ENCODE peak calls at places on chromosomes 2 and 18, in six cellular contexts. P is K562; B is Peyer's patch; X is heart right ventricle; L is CD8-positive, alpha-beta T cell; U is GM23248. G is an unnamed sample.

GRCh38 chr2:143030127-143030526 is 99.1 kb upstream of the ARHGAP15 start:
- DNase-seq in B (no peak), X (no peak), L (no peak), P (no peak), U (no peak), G (no peak)

GRCh38 chr2:242060212-242060835 is 190.8 kb downstream of the RTP5 start:
- DNase-seq in U (peak; percentile 92), B (no peak), X (no peak), P (no peak), L (no peak), G (no peak)

GRCh38 chr2:241314181-241314932 is 1.1 kb downstream of the HDLBP start:
- DNase-seq in U (peak; percentile 76), X (no peak), B (no peak), P (no peak), L (no peak), G (no peak)

GRCh38 chr2:5035134-5035533 is 657.0 kb upstream of the SOX11 start:
- DNase-seq in L (no peak), U (no peak), X (no peak), B (no peak), P (no peak), G (no peak)

GRCh38 chr2:207734636-207735512 is 23.4 kb downstream of the CCNYL1 start:
- DNase-seq in X (no peak), B (no peak), L (no peak), U (no peak), P (no peak), G (peak; percentile 47)

GRCh38 chr2:199982444-199982843 is 27.1 kb downstream of the MAIP1 start:
- DNase-seq in P (no peak), L (no peak), X (no peak), B (no peak), U (no peak), G (no peak)

GRCh38 chr2:31980674-31981356 is 30.0 kb downstream of the MEMO1 start:
- DNase-seq in P (no peak), X (no peak), L (no peak), B (no peak), U (peak; percentile 35), G (no peak)

GRCh38 chr2:119387381-119388129 is 20.8 kb downstream of the DBI start:
- DNase-seq in L (no peak), U (peak; percentile 87), B (no peak), X (peak; percentile 74), P (peak; percentile 28), G (peak; percentile 47)

GRCh38 chr2:107160831-107161230 is 274.9 kb upstream of the ST6GAL2 start:
- DNase-seq in L (no peak), X (no peak), P (no peak), U (no peak), B (no peak), G (no peak)

GRCh38 chr2:17853799-17854198 is 24.7 kb upstream of the KCNS3 start:
- DNase-seq in X (no peak), L (no peak), B (no peak), U (no peak), P (no peak), G (no peak)

GRCh38 chr2:201040867-201041628 is 30.4 kb downstream of the HYCC2 start:
- DNase-seq in B (no peak), U (no peak), P (no peak), L (no peak), X (no peak), G (no peak)

GRCh38 chr2:172998547-172998946 is 77.1 kb upstream of the MAP3K20 start:
- DNase-seq in U (peak; percentile 19), L (no peak), X (no peak), P (no peak), B (no peak), G (no peak)

GRCh38 chr18:70454705-70455322 is 166.0 kb downstream of the SOCS6 start:
- DNase-seq in U (peak; percentile 85), B (no peak), X (peak; percentile 31), P (peak; percentile 46), L (no peak), G (peak; percentile 59)

GRCh38 chr2:105798595-105798994 is 53.9 kb downstream of the NCK2 start:
- DNase-seq in B (peak; percentile 57), L (no peak), X (no peak), U (no peak), P (no peak), G (no peak)

GRCh38 chr18:74204543-74205152 is 56.3 kb downstream of the TIMM21 start:
- DNase-seq in U (peak; percentile 43), B (no peak), P (no peak), X (no peak), L (no peak), G (no peak)

GRCh38 chr2:73772819-73773218 is 7.1 kb downstream of the DUSP11 start:
- DNase-seq in U (no peak), P (no peak), L (no peak), X (no peak), B (no peak), G (no peak)

GRCh38 chr2:133086176-133086575 is 416.2 kb upstream of the LYPD1 start:
- DNase-seq in L (no peak), B (no peak), X (no peak), P (no peak), U (no peak), G (no peak)

GRCh38 chr2:72780483-72780882 is 45.4 kb downstream of the EXOC6B start:
- DNase-seq in U (peak; percentile 33), P (no peak), B (no peak), X (peak; percentile 45), L (no peak), G (no peak)

GRCh38 chr2:181444654-181445053 is 12.5 kb upstream of the ITGA4 start:
- DNase-seq in B (no peak), X (no peak), P (no peak), U (no peak), L (no peak), G (no peak)

GRCh38 chr18:62144338-62144737 is 42.5 kb downstream of the PIGN start:
- DNase-seq in U (no peak), X (no peak), L (no peak), B (no peak), P (no peak), G (no peak)

GRCh38 chr2:137607722-137608121 is 356.6 kb upstream of the HNMT start:
- DNase-seq in X (no peak), L (no peak), B (no peak), U (no peak), P (no peak), G (no peak)

GRCh38 chr2:229154381-229154780 is 116.7 kb downstream of the PID1 start:
- DNase-seq in X (no peak), P (no peak), U (peak; percentile 22), L (no peak), B (no peak), G (no peak)

GRCh38 chr2:2324119-2324518 is 7.0 kb downstream of the MYT1L start:
- DNase-seq in L (no peak), U (no peak), X (no peak), B (no peak), P (no peak), G (no peak)

GRCh38 chr2:100520224-100520623 is 42.6 kb upstream of the PDCL3 start:
- DNase-seq in U (peak; percentile 17), B (no peak), P (no peak), L (no peak), X (no peak), G (no peak)

GRCh38 chr2:18987592-18988073 is 370.8 kb downstream of the OSR1 start:
- DNase-seq in U (peak; percentile 95), L (no peak), B (peak; percentile 17), P (no peak), X (peak; percentile 81), G (peak; percentile 69)

GRCh38 chr2:84493494-84493893 is 22.8 kb upstream of the DNAH6 start:
- DNase-seq in B (no peak), X (no peak), L (no peak), U (peak; percentile 96), P (no peak), G (no peak)
- H3K4me3 ChIP-seq in B (no peak overlapping the region), X (no peak overlapping the region), L (no peak overlapping the region), U (peak overlapping the region; percentile 39), P (no peak overlapping the region), G (no peak overlapping the region)

DNA sequence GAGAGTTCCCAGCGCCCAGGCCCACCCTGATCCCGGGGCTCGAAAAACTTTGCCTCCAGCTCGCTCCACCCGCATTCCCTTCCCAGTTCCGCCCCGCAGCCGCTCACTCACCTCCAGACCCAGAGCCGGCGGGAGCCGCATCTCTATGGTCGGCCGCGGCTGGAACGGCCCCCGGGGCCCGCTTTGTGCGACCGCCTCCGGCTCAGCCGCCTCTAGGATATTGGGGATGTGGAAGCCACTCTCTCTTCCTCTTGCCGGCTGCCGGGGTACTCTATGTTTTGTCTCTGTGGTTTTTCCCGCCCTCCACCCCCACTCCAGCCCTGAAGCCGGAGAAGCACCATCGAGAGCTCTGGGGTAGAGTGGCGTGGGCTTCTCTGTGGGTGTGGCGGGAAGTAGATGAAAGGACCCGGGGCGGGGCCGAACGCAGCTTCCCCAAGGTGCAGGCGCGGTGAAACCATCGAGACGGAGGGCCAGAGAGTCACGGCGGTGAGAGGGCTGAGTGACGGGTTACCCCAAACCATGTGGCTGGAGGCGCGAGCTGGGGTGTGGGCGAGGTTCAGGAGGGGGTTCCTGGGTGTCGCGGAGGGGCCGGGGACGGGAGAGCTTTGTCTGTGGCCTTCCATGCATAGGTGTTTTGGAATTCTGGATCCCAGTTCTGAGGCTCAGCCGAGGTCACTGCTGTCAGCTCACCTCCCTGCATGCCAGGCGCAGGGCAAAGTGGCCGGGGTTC is at the start of the genes BCS1L and ZNF142:
- DNase-seq in X (peak; percentile 96), B (peak; percentile 95), L (peak; percentile 87), U (peak; percentile 87), P (peak; percentile 87), G (peak; percentile 98)
- H3K4me3 ChIP-seq in X (peak within 1 kb of the TSS; percentile 92), B (peak within 1 kb of the TSS; percentile 94), L (peak within 1 kb of the TSS; percentile 95), U (peak within 1 kb of the TSS; percentile 89), P (peak within 1 kb of the TSS; percentile 61), G (peak within 1 kb of the TSS; percentile 98)

GRCh38 chr2:237661799-237662328 is 34.5 kb downstream of the LRRFIP1 start:
- DNase-seq in P (no peak), L (no peak), U (no peak), X (no peak), B (no peak), G (no peak)

GRCh38 chr2:237660381-237660900 is 33.1 kb downstream of the LRRFIP1 start:
- DNase-seq in U (no peak), L (no peak), B (no peak), P (no peak), X (no peak), G (no peak)

GRCh38 chr2:237664151-237664550 is 36.8 kb downstream of the LRRFIP1 start:
- DNase-seq in P (no peak), X (no peak), B (no peak), U (no peak), L (no peak), G (no peak)

GRCh38 chr2:237663517-237663916 is 36.1 kb downstream of the LRRFIP1 start:
- DNase-seq in X (no peak), B (no peak), U (no peak), L (no peak), P (no peak), G (no peak)

DNA sequence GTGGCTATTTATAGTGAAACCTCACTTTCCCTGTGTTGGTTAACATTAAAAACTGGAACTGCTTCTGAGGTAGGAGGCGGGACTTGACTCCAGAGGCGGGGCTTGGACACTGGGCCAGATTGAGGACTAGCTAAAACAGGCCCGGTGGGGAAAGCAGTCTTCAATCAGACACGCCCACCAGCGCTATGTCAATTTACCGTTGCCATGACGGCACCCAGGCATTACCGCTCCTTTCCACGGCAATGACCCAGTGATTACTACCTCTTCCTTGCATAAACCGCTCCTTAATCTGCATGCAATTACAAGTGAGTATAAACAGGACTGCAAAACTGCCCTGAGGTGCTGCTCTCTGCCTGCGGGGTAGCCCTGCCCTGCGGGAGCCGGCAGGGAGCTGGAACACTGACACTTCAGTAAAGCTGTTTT is 35.3 kb downstream of the LRRFIP1 start:
- DNase-seq in L (no peak), U (peak; percentile 99), P (peak; percentile 19), X (peak; percentile 86), B (peak; percentile 61), G (peak; percentile 96)
- H3K4me3 ChIP-seq in L (no peak overlapping the region), U (peak overlapping the region; percentile 6), P (no peak overlapping the region), X (no peak overlapping the region), B (no peak overlapping the region), G (peak overlapping the region; percentile 10)

GRCh38 chr2:96111823-96112500 is 4.4 kb downstream of the ADRA2B start:
- DNase-seq in L (no peak), B (no peak), P (no peak), U (no peak), X (no peak), G (no peak)
- H3K4me3 ChIP-seq in L (no peak overlapping the region), B (no peak overlapping the region), P (no peak overlapping the region), U (no peak overlapping the region), X (no peak overlapping the region), G (no peak overlapping the region)